ENCODE peak calls at places on chromosomes 16 and 17, in four cellular contexts. K is MM.1S, C is neural progenitor cell, Y is GM23248. U is an unnamed sample.

GRCh38 chr17:48011405-48012150 is 26.0 kb downstream of the COPZ2 start:
- DNase-seq in K (peak), C (peak), Y (peak), U (peak)

GRCh38 chr16:58155839-58156238 is 26.7 kb upstream of the CFAP20 start:
- DNase-seq in K (no peak), C (no peak), Y (no peak), U (no peak)

GRCh38 chr17:81518785-81519283 is 6.2 kb upstream of the ACTG1 start:
- DNase-seq in K (peak), C (peak), Y (peak), U (no peak)

GRCh38 chr16:57032931-57033330 is 43.6 kb downstream of the NLRC5 start:
- DNase-seq in K (no peak), C (no peak), Y (no peak), U (no peak)

GRCh38 chr17:1918346-1919021 is 88.7 kb downstream of the RPA1 start:
- DNase-seq in K (no peak), C (no peak), Y (no peak), U (no peak)

GRCh38 chr16:54066451-54067056 is 220.0 kb downstream of the IRX3 start:
- DNase-seq in K (no peak), C (no peak), Y (peak), U (no peak)

GRCh38 chr17:19363460-19364035 is 1.0 kb upstream of the B9D1 start:
- DNase-seq in K (no peak), C (no peak), Y (no peak), U (no peak)

GRCh38 chr16:51242281-51242994 is 91.4 kb upstream of the SALL1 start:
- DNase-seq in K (no peak), C (no peak), Y (no peak), U (no peak)

DNA sequence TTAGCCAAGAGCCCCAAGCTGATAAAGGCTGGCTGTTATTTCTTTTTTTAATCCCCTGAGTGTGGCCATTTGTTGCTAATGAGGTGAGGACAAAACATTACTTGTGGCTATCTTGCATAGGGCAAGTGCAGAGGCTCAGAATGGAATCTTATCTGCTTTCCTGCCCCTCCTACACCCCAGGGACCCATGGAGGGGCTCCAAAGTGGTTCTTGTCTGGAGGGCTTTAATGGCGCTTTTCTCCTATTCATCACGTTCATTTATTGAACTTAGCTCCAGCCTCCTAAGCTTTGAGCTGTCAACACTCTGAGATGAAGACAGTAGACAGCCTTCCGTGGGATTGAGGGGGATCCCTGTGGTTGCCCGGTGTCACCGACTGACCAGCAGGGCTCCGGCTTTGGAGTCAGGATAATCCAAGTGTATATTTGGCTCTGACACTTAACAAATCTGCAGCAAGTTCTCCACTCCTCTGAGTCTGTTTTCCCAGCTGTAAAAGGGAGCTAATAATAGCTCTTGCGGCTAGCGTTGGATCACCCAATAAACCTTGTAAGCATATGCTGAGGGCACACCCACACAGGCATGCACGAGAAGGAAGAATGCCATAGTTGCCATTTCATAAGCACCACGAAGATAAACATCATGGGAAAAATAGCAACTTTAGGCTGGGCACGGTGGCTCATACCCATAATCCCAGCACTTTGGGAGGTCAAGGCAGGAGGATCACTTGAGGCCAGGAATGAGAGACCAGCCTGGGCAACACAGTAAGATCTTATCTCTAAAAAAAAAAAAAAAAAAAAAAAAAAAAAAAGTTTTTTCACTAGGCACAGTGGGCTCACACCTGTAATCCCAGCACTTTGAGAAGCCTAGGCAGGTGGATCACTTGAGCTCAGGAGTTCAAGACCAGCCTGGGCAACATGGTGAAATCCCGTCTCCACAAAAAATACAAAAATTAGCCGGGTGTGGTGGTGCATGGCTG is 44.8 kb downstream of the MYH11 start:
- DNase-seq in K (no peak), C (peak), Y (peak), U (no peak)
- TF ChIP-seq EZH2phosphoT487 in K (no peak), C (peak), Y (peak), U (no peak)

GRCh38 chr16:85522842-85523601 is 90.1 kb upstream of the GSE1 start:
- DNase-seq in K (no peak), C (no peak), Y (peak), U (no peak)
- H3K9ac ChIP-seq in K (no peak), C (no peak), Y (no peak), U (no peak)

GRCh38 chr16:4677994-4678393 is 15.4 kb upstream of the NUDT16L1 start:
- DNase-seq in K (no peak), C (no peak), Y (no peak), U (no peak)
- TF ChIP-seq EZH2phosphoT487 in K (no peak), C (no peak), Y (no peak), U (no peak)

GRCh38 chr16:27319257-27319965 is 5.6 kb downstream of the IL4R start:
- DNase-seq in K (no peak), C (no peak), Y (no peak), U (no peak)
- H3K9ac ChIP-seq in K (no peak), C (no peak), Y (no peak), U (no peak)

GRCh38 chr16:88375236-88376052 is 7.3 kb upstream of the ZNF469 start:
- DNase-seq in K (no peak), C (no peak), Y (no peak), U (no peak)
- TF ChIP-seq EZH2phosphoT487 in K (no peak), C (no peak), Y (no peak), U (no peak)

GRCh38 chr16:64047207-64047606 is 1074.7 kb downstream of the CDH11 start:
- DNase-seq in K (no peak), C (no peak), Y (no peak), U (no peak)
- H3K9ac ChIP-seq in K (no peak), C (no peak), Y (no peak), U (no peak)

DNA sequence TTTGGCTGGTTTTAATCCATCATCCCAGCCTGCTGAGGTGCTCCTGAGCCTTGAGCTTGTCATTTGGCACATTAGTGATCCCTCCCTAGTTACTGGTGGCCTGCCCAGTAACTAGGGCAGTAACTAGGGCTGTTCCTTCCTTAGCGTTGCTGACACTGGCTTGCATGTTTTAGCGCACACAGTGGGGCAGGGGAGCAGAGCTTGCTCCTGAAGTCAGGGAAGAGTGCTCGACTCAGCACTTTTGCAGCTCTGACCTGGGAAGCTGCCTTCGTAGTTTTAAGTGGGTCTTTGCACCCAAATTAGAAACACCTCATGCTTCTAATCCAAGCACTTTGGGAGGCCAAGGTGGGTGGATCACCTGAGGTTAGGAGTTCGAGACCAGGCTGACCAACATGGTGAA is 15.6 kb downstream of the CCDC42 start:
- DNase-seq in K (no peak), C (no peak), Y (no peak), U (no peak)
- TF ChIP-seq EZH2phosphoT487 in K (no peak), C (no peak), Y (no peak), U (no peak)

GRCh38 chr17:55334881-55335523 is 70.2 kb downstream of the HLF start:
- DNase-seq in K (no peak), C (no peak), Y (peak), U (no peak)
- H3K9ac ChIP-seq in K (no peak), C (no peak), Y (no peak), U (no peak)

GRCh38 chr16:27740496-27741201 is 190.7 kb downstream of the KATNIP start:
- DNase-seq in K (no peak), C (no peak), Y (no peak), U (no peak)
- TF ChIP-seq EZH2phosphoT487 in K (no peak), C (no peak), Y (no peak), U (no peak)

GRCh38 chr16:28925386-28926228 is 569 bp upstream of the RABEP2 start:
- DNase-seq in K (peak), C (peak), Y (peak), U (peak)

GRCh38 chr16:28924399-28924761 is 658 bp downstream of the RABEP2 start:
- DNase-seq in K (no peak), C (no peak), Y (no peak), U (no peak)

GRCh38 chr16:28923231-28923587 is 1.8 kb downstream of the RABEP2 start:
- DNase-seq in K (no peak), C (no peak), Y (no peak), U (no peak)

GRCh38 chr16:28923652-28924398 is 1.2 kb downstream of the RABEP2 start:
- DNase-seq in K (peak), C (no peak), Y (no peak), U (no peak)

GRCh38 chr16:28924762-28925385 is at the start of gene RABEP2:
- DNase-seq in K (peak), C (peak), Y (peak), U (peak)
- H3K9ac ChIP-seq in K (peak), C (peak), Y (peak), U (peak)